ENCODE peak calls at places on chromosome 17, in nine cellular contexts. One of them, this sample, is unnamed.

GRCh38 chr17:45648642-45649041 is 135.5 kb upstream of the CRHR1 start:
- DNase-seq in NCI-H2081: no peak
- DNase-seq in NCI-H1417: no peak
- DNase-seq in GM13977: no peak
- DNase-seq in ELR: no peak
- DNase-seq in left colon: no peak
- DNase-seq in H1: peak; percentile 88
- DNase-seq in suprapubic skin: no peak
- DNase-seq in EL: no peak
- DNase-seq in this sample: no peak

GRCh38 chr17:58755577-58756245 is at the start of gene PPM1E:
- DNase-seq in NCI-H2081: peak; percentile 89
- DNase-seq in NCI-H1417: peak; percentile 98
- DNase-seq in GM13977: peak; percentile 86
- DNase-seq in ELR: peak; percentile 47
- DNase-seq in left colon: peak; percentile 29
- DNase-seq in H1: peak; percentile 93
- DNase-seq in suprapubic skin: no peak
- DNase-seq in EL: peak; percentile 37
- DNase-seq in this sample: peak; percentile 5

GRCh38 chr17:75289832-75290337 is 652 bp upstream of the SLC25A19 start:
- DNase-seq in NCI-H2081: peak; percentile 60
- DNase-seq in NCI-H1417: peak; percentile 63
- DNase-seq in GM13977: no peak
- DNase-seq in ELR: peak; percentile 79
- DNase-seq in left colon: peak; percentile 77
- DNase-seq in H1: no peak
- DNase-seq in suprapubic skin: no peak
- DNase-seq in EL: peak; percentile 54
- DNase-seq in this sample: peak; percentile 57

GRCh38 chr17:57271821-57272220 is 15.5 kb downstream of the MSI2 start:
- DNase-seq in NCI-H2081: no peak
- DNase-seq in NCI-H1417: no peak
- DNase-seq in GM13977: no peak
- DNase-seq in ELR: no peak
- DNase-seq in left colon: no peak
- DNase-seq in H1: no peak
- DNase-seq in suprapubic skin: no peak
- DNase-seq in EL: no peak
- DNase-seq in this sample: no peak

GRCh38 chr17:41919840-41920579 is 1.3 kb upstream of the ACLY start:
- DNase-seq in NCI-H2081: no peak
- DNase-seq in NCI-H1417: no peak
- DNase-seq in GM13977: no peak
- DNase-seq in ELR: no peak
- DNase-seq in left colon: no peak
- DNase-seq in H1: peak; percentile 59
- DNase-seq in suprapubic skin: no peak
- DNase-seq in EL: no peak
- DNase-seq in this sample: no peak

GRCh38 chr17:66135896-66136295 is 56.0 kb downstream of the CEP112 start:
- DNase-seq in NCI-H2081: no peak
- DNase-seq in NCI-H1417: no peak
- DNase-seq in GM13977: no peak
- DNase-seq in ELR: no peak
- DNase-seq in left colon: no peak
- DNase-seq in H1: no peak
- DNase-seq in suprapubic skin: no peak
- DNase-seq in EL: no peak
- DNase-seq in this sample: no peak

GRCh38 chr17:45277992-45278391 is 16.1 kb upstream of the SPATA32 start:
- DNase-seq in NCI-H2081: no peak
- DNase-seq in NCI-H1417: no peak
- DNase-seq in GM13977: no peak
- DNase-seq in ELR: no peak
- DNase-seq in left colon: no peak
- DNase-seq in H1: no peak
- DNase-seq in suprapubic skin: no peak
- DNase-seq in EL: no peak
- DNase-seq in this sample: peak; percentile 72

GRCh38 chr17:9928601-9929341 is 23.7 kb upstream of the RCVRN start:
- DNase-seq in NCI-H2081: no peak
- DNase-seq in NCI-H1417: peak; percentile 12
- DNase-seq in GM13977: no peak
- DNase-seq in ELR: peak; percentile 72
- DNase-seq in left colon: no peak
- DNase-seq in H1: peak; percentile 62
- DNase-seq in suprapubic skin: no peak
- DNase-seq in EL: peak; percentile 74
- DNase-seq in this sample: peak; percentile 7

GRCh38 chr17:81037026-81037782 is 2.3 kb downstream of the BAIAP2 start:
- DNase-seq in NCI-H2081: no peak
- DNase-seq in NCI-H1417: no peak
- DNase-seq in GM13977: no peak
- DNase-seq in ELR: no peak
- DNase-seq in left colon: no peak
- DNase-seq in H1: no peak
- DNase-seq in suprapubic skin: no peak
- DNase-seq in EL: no peak
- DNase-seq in this sample: no peak

GRCh38 chr17:77455111-77455877 is 314.5 kb downstream of the SEC14L1 start:
- DNase-seq in NCI-H2081: no peak
- DNase-seq in NCI-H1417: no peak
- DNase-seq in GM13977: no peak
- DNase-seq in ELR: no peak
- DNase-seq in left colon: no peak
- DNase-seq in H1: no peak
- DNase-seq in suprapubic skin: no peak
- DNase-seq in EL: no peak
- DNase-seq in this sample: no peak

GRCh38 chr17:49509588-49509917 is 14.5 kb downstream of the NGFR start:
- DNase-seq in NCI-H2081: peak; percentile 11
- DNase-seq in NCI-H1417: no peak
- DNase-seq in GM13977: no peak
- DNase-seq in ELR: no peak
- DNase-seq in left colon: no peak
- DNase-seq in H1: no peak
- DNase-seq in suprapubic skin: no peak
- DNase-seq in EL: no peak
- DNase-seq in this sample: no peak

GRCh38 chr17:3780986-3781385 is 20.0 kb downstream of the ITGAE start:
- DNase-seq in NCI-H2081: no peak
- DNase-seq in NCI-H1417: no peak
- DNase-seq in GM13977: no peak
- DNase-seq in ELR: no peak
- DNase-seq in left colon: no peak
- DNase-seq in H1: no peak
- DNase-seq in suprapubic skin: no peak
- DNase-seq in EL: no peak
- DNase-seq in this sample: no peak

GRCh38 chr17:59558953-59559352 is 6.5 kb upstream of the DHX40 start:
- DNase-seq in NCI-H2081: no peak
- DNase-seq in NCI-H1417: peak; percentile 5
- DNase-seq in GM13977: no peak
- DNase-seq in ELR: peak; percentile 44
- DNase-seq in left colon: no peak
- DNase-seq in H1: no peak
- DNase-seq in suprapubic skin: no peak
- DNase-seq in EL: no peak
- DNase-seq in this sample: no peak

GRCh38 chr17:81018044-81018802 is 16.7 kb upstream of the BAIAP2 start:
- DNase-seq in NCI-H2081: peak; percentile 65
- DNase-seq in NCI-H1417: peak; percentile 81
- DNase-seq in GM13977: no peak
- DNase-seq in ELR: peak; percentile 56
- DNase-seq in left colon: no peak
- DNase-seq in H1: no peak
- DNase-seq in suprapubic skin: no peak
- DNase-seq in EL: peak; percentile 57
- DNase-seq in this sample: peak; percentile 51

GRCh38 chr17:65174974-65175373 is 37.8 kb downstream of the RGS9 start:
- DNase-seq in NCI-H2081: no peak
- DNase-seq in NCI-H1417: no peak
- DNase-seq in GM13977: no peak
- DNase-seq in ELR: no peak
- DNase-seq in left colon: no peak
- DNase-seq in H1: no peak
- DNase-seq in suprapubic skin: no peak
- DNase-seq in EL: no peak
- DNase-seq in this sample: no peak

GRCh38 chr17:6386041-6386630 is 48.8 kb downstream of the AIPL1 start:
- DNase-seq in NCI-H2081: no peak
- DNase-seq in NCI-H1417: no peak
- DNase-seq in GM13977: no peak
- DNase-seq in ELR: no peak
- DNase-seq in left colon: no peak
- DNase-seq in H1: peak; percentile 43
- DNase-seq in suprapubic skin: no peak
- DNase-seq in EL: no peak
- DNase-seq in this sample: no peak

GRCh38 chr17:33377837-33378236 is 84.7 kb upstream of the ASIC2 start:
- DNase-seq in NCI-H2081: no peak
- DNase-seq in NCI-H1417: no peak
- DNase-seq in GM13977: no peak
- DNase-seq in ELR: no peak
- DNase-seq in left colon: no peak
- DNase-seq in H1: no peak
- DNase-seq in suprapubic skin: no peak
- DNase-seq in EL: no peak
- DNase-seq in this sample: peak; percentile 1

GRCh38 chr17:80187090-80187489 is 17.3 kb downstream of the CARD14 start:
- DNase-seq in NCI-H2081: no peak
- DNase-seq in NCI-H1417: no peak
- DNase-seq in GM13977: no peak
- DNase-seq in ELR: peak; percentile 14
- DNase-seq in left colon: no peak
- DNase-seq in H1: no peak
- DNase-seq in suprapubic skin: no peak
- DNase-seq in EL: no peak
- DNase-seq in this sample: no peak

GRCh38 chr17:5281814-5282638 is at the start of gene RABEP1:
- DNase-seq in NCI-H2081: peak; percentile 72
- DNase-seq in NCI-H1417: peak; percentile 88
- DNase-seq in GM13977: peak; percentile 95
- DNase-seq in ELR: peak; percentile 92
- DNase-seq in left colon: peak; percentile 94
- DNase-seq in H1: peak; percentile 97
- DNase-seq in suprapubic skin: peak; percentile 95
- DNase-seq in EL: peak; percentile 88
- DNase-seq in this sample: peak; percentile 93

GRCh38 chr17:65564793-65565192 is 3.3 kb upstream of the AXIN2 start:
- DNase-seq in NCI-H2081: peak; percentile 71
- DNase-seq in NCI-H1417: peak; percentile 89
- DNase-seq in GM13977: no peak
- DNase-seq in ELR: no peak
- DNase-seq in left colon: no peak
- DNase-seq in H1: no peak
- DNase-seq in suprapubic skin: no peak
- DNase-seq in EL: no peak
- DNase-seq in this sample: peak; percentile 20

GRCh38 chr17:19551148-19551547 is 17.5 kb downstream of the SLC47A1 start:
- DNase-seq in NCI-H2081: no peak
- DNase-seq in NCI-H1417: no peak
- DNase-seq in GM13977: no peak
- DNase-seq in ELR: no peak
- DNase-seq in left colon: no peak
- DNase-seq in H1: no peak
- DNase-seq in suprapubic skin: no peak
- DNase-seq in EL: no peak
- DNase-seq in this sample: no peak

GRCh38 chr17:81684442-81684911 is 666 bp downstream of the HGS start:
- DNase-seq in NCI-H2081: no peak
- DNase-seq in NCI-H1417: no peak
- DNase-seq in GM13977: peak; percentile 29
- DNase-seq in ELR: peak; percentile 98
- DNase-seq in left colon: no peak
- DNase-seq in H1: no peak
- DNase-seq in suprapubic skin: no peak
- DNase-seq in EL: no peak
- DNase-seq in this sample: peak; percentile 51

GRCh38 chr17:3888343-3889171 is 4.3 kb downstream of the CAMKK1 start:
- DNase-seq in NCI-H2081: no peak
- DNase-seq in NCI-H1417: peak; percentile 84
- DNase-seq in GM13977: no peak
- DNase-seq in ELR: peak; percentile 96
- DNase-seq in left colon: peak; percentile 78
- DNase-seq in H1: peak; percentile 70
- DNase-seq in suprapubic skin: peak; percentile 93
- DNase-seq in EL: peak; percentile 95
- DNase-seq in this sample: peak; percentile 51

GRCh38 chr17:57277923-57278604 is 21.7 kb downstream of the MSI2 start:
- DNase-seq in NCI-H2081: no peak
- DNase-seq in NCI-H1417: no peak
- DNase-seq in GM13977: no peak
- DNase-seq in ELR: no peak
- DNase-seq in left colon: no peak
- DNase-seq in H1: no peak
- DNase-seq in suprapubic skin: no peak
- DNase-seq in EL: no peak
- DNase-seq in this sample: no peak

GRCh38 chr17:65023791-65024190 is 32.7 kb downstream of the GNA13 start:
- DNase-seq in NCI-H2081: no peak
- DNase-seq in NCI-H1417: no peak
- DNase-seq in GM13977: no peak
- DNase-seq in ELR: peak; percentile 16
- DNase-seq in left colon: no peak
- DNase-seq in H1: no peak
- DNase-seq in suprapubic skin: no peak
- DNase-seq in EL: no peak
- DNase-seq in this sample: no peak

GRCh38 chr17:6166492-6167179 is 96.5 kb downstream of the WSCD1 start:
- DNase-seq in NCI-H2081: no peak
- DNase-seq in NCI-H1417: no peak
- DNase-seq in GM13977: no peak
- DNase-seq in ELR: no peak
- DNase-seq in left colon: no peak
- DNase-seq in H1: no peak
- DNase-seq in suprapubic skin: no peak
- DNase-seq in EL: no peak
- DNase-seq in this sample: no peak